ENCODE peak calls at places on chromosomes 16 and 17, in seven cellular contexts. M is hepatocyte; E is neural progenitor cell; S is foreskin fibroblast; U is CD4-positive, CD25-positive, alpha-beta regulatory T cell; H is NB4; V is tibial artery. Z is an unnamed sample.

GRCh38 chr16:76502555-76502954 is 225.4 kb downstream of the CNTNAP4 start:
- DNase-seq in M (no peak), E (no peak), S (no peak), U (no peak), H (no peak), V (no peak), Z (no peak)

GRCh38 chr17:49969134-49969759 is at the start of gene DLX4:
- DNase-seq in M (no peak), E (peak; percentile 57), S (no peak), U (no peak), H (peak; percentile 39), V (no peak), Z (no peak)

GRCh38 chr17:27572665-27573064 is 58.3 kb upstream of the LGALS9 start:
- DNase-seq in M (no peak), E (no peak), S (peak; percentile 51), U (no peak), H (peak; percentile 33), V (no peak), Z (no peak)

GRCh38 chr17:50905460-50905803 is 39.3 kb upstream of the TOB1 start:
- DNase-seq in M (peak; percentile 73), E (no peak), S (no peak), U (no peak), H (no peak), V (no peak), Z (no peak)

GRCh38 chr17:76736349-76737081 is 616 bp downstream of the SRSF2 start:
- DNase-seq in M (peak; percentile 90), E (peak; percentile 91), S (peak; percentile 87), U (peak; percentile 67), H (peak; percentile 65), V (peak; percentile 87), Z (no peak)

GRCh38 chr17:72529386-72529785 is 408.6 kb downstream of the SOX9 start:
- DNase-seq in M (no peak), E (peak; percentile 45), S (no peak), U (no peak), H (no peak), V (no peak), Z (no peak)

GRCh38 chr16:24993722-24994686 is 21.2 kb downstream of the ARHGAP17 start:
- DNase-seq in M (peak; percentile 66), E (no peak), S (peak; percentile 93), U (no peak), H (no peak), V (no peak), Z (peak; percentile 75)

GRCh38 chr16:6827272-6827671 is 505.4 kb upstream of the RBFOX1 start:
- DNase-seq in M (no peak), E (no peak), S (no peak), U (no peak), H (no peak), V (no peak), Z (no peak)

GRCh38 chr17:16101440-16101839 is 101.8 kb downstream of the TTC19 start:
- DNase-seq in M (no peak), E (no peak), S (no peak), U (no peak), H (no peak), V (no peak), Z (no peak)

GRCh38 chr16:75810998-75811634 is 84.8 kb upstream of the CPHXL start:
- DNase-seq in M (no peak), E (no peak), S (no peak), U (no peak), H (no peak), V (no peak), Z (no peak)

GRCh38 chr16:1917665-1918111 is 527 bp downstream of the HS3ST6 start:
- DNase-seq in M (no peak), E (peak; percentile 65), S (no peak), U (no peak), H (no peak), V (no peak), Z (no peak)

GRCh38 chr16:66382171-66382965 is 15.9 kb downstream of the CDH5 start:
- DNase-seq in M (no peak), E (no peak), S (no peak), U (no peak), H (no peak), V (peak; percentile 56), Z (peak; percentile 29)

GRCh38 chr16:9458816-9459215 is 367.4 kb downstream of the HAPSTR1 start:
- DNase-seq in M (no peak), E (no peak), S (no peak), U (no peak), H (no peak), V (no peak), Z (no peak)

DNA sequence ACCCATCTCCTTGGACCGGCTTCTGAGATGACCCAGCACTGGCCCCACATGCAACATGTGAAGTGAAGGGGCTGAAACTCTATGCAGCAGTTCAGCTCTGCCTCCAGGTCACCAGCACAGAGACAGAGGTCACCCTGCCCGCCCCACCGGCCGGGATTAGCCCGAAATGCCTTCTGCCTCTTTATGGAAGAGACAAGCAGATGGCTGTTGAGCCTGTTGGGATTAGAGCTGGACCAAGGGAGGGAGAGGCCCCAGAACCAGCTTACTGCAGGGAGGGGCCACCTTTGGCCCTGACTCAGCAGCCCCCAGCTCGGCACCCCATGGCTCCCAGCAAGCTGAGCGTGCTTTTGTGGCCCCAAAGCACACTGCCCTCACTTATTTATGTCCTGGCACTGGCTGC is 5.7 kb downstream of the AIPL1 start:
- DNase-seq in M (no peak), E (peak; percentile 86), S (no peak), U (no peak), H (no peak), V (no peak), Z (no peak)
- H3K4me3 ChIP-seq in M (no peak overlapping the region), E (no peak overlapping the region), S (no peak overlapping the region), U (no peak overlapping the region), H (no peak overlapping the region), V (no peak overlapping the region), Z (no peak overlapping the region)

DNA sequence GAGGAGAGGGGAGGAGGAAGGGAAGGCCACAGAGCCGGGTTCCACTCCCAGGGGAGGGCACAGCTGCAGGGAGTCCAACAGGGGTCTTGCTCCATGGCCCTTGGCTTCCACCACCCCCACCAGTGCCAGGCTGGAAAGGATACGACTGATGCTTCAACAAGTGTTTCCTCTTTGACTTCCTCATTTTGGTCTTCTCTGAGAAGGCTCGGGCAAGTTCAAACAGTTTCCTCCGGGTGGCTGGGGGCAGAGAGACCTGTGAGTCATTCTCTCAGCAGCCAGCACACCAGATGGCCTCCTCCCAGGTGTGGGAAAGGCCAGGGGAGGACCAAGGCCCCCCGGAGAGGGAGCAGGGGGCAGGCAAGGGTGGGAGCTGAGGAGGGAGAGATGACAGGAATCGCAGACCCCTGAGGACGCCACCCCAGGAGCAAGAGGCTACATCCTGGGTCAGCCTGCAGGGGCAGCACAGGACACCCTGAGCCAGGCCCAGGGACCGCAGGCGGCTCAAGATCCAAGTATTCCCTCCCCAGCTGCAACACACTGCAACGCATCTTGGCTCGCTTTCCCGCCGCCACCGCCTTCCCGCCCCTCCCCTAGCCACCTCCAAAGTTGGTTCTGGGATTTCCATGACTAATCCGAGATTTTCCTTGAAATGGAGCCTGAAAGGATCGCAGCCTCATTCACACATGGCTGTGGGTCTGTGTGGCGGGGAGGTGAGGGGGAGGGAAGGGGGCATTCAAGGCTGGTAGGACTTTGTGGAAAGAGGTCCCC is 18.3 kb upstream of the MRPS23 start:
- DNase-seq in M (peak; percentile 79), E (peak; percentile 84), S (peak; percentile 97), U (no peak), H (peak; percentile 96), V (peak; percentile 93), Z (peak; percentile 62)
- H3K4me3 ChIP-seq in M (no peak overlapping the region), E (no peak overlapping the region), S (no peak overlapping the region), U (no peak overlapping the region), H (no peak overlapping the region), V (no peak overlapping the region), Z (no peak overlapping the region)

GRCh38 chr16:10575506-10576130 is 4.8 kb downstream of the EMP2 start:
- DNase-seq in M (no peak), E (no peak), S (peak; percentile 57), U (no peak), H (peak; percentile 23), V (no peak), Z (no peak)

GRCh38 chr16:10579575-10579964 is 828 bp downstream of the EMP2 start:
- DNase-seq in M (no peak), E (no peak), S (no peak), U (no peak), H (no peak), V (no peak), Z (no peak)

GRCh38 chr16:10576390-10577304 is 3.8 kb downstream of the EMP2 start:
- DNase-seq in M (no peak), E (no peak), S (peak; percentile 57), U (no peak), H (no peak), V (no peak), Z (no peak)

GRCh38 chr16:10578474-10579316 is 1.7 kb downstream of the EMP2 start:
- DNase-seq in M (no peak), E (no peak), S (peak; percentile 32), U (no peak), H (no peak), V (no peak), Z (no peak)

DNA sequence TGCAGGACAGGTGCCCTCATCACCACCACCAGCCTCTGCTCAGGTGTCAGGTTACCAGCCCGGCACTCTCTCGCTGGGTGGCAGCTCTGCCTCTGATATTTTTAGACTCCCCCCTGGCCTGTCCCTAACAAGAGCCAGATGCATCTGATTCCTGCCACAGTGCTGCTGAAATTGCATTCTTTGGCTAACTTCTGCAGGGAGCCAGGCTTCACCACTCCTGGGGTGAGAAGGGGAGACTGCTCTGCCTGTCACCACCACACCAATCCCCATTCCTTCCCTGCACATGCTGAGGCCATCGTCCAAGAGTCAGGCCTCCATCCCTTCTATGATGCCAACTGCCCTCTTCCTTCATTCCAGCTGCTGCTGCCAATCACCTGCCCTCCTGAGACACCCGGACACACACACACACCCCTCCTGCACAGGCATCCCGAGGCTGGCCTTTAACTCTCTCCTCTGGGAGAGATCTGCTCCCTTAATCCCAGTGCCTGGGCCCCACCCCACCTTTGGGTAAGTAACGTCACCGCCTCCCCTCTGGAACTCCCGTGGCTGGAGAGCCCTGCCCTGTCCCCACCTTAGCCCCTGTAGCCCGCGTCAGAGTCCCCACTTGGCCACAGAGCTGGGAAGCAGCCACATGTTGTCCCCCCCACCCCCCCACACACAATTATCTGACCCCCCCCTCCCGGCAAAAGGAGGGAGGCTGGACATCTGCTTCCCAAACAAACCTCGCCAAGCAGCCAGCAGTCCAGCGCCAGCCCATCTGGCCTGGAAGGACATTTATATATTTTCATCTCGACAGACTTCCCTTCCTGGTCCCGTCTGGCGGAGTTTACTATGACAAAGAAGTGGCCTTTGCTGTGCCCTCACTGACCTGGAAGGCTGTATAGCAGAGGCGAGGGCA is 2.8 kb downstream of the EMP2 start:
- DNase-seq in M (no peak), E (peak; percentile 45), S (peak; percentile 82), U (no peak), H (no peak), V (peak; percentile 77), Z (no peak)
- H3K4me3 ChIP-seq in M (no peak overlapping the region), E (no peak overlapping the region), S (peak overlapping the region; percentile 8), U (no peak overlapping the region), H (no peak overlapping the region), V (peak overlapping the region; percentile 94), Z (no peak overlapping the region)

GRCh38 chr17:43782903-43783462 is 2.7 kb downstream of the CFAP97D1 start:
- DNase-seq in M (no peak), E (no peak), S (no peak), U (no peak), H (peak; percentile 39), V (no peak), Z (no peak)

GRCh38 chr17:43780135-43780534 is at the start of gene CFAP97D1:
- DNase-seq in M (no peak), E (no peak), S (no peak), U (no peak), H (no peak), V (no peak), Z (no peak)

GRCh38 chr17:43784628-43785101 is 4.4 kb downstream of the CFAP97D1 start:
- DNase-seq in M (no peak), E (no peak), S (peak; percentile 83), U (no peak), H (no peak), V (no peak), Z (peak; percentile 72)

GRCh38 chr17:43787728-43788127 is 7.5 kb downstream of the CFAP97D1 start:
- DNase-seq in M (no peak), E (no peak), S (peak; percentile 23), U (no peak), H (no peak), V (no peak), Z (no peak)

GRCh38 chr17:43784068-43784467 is 3.8 kb downstream of the CFAP97D1 start:
- DNase-seq in M (no peak), E (no peak), S (peak; percentile 45), U (no peak), H (no peak), V (no peak), Z (no peak)
- H3K4me3 ChIP-seq in M (no peak overlapping the region), E (no peak overlapping the region), S (no peak overlapping the region), U (no peak overlapping the region), H (no peak overlapping the region), V (no peak overlapping the region), Z (no peak overlapping the region)

Z was measured in AG09309.